ENCODE peak calls at places on chromosomes 6 and 20, in ten cellular contexts. I, U, N, C, W, L, M, P, X and H are unnamed samples.

GRCh38 chr20:1326031-1326930 is 2.7 kb downstream of the SDCBP2 start:
- DNase-seq in M (peak), L (no peak), W (no peak), P (no peak), U (peak), I (no peak), N (peak), C (peak), X (no peak), H (peak)

GRCh38 chr6:75065524-75065923 is 140.3 kb downstream of the COL12A1 start:
- DNase-seq in U (peak), L (no peak), X (no peak), P (no peak), C (peak), N (peak), M (peak), I (no peak), W (no peak), H (no peak)

GRCh38 chr6:31769684-31770371 is 7.3 kb downstream of the VWA7 start:
- DNase-seq in P (peak), I (peak), C (no peak), L (no peak), U (peak), M (peak), W (peak), N (peak), X (peak), H (peak)

GRCh38 chr6:6678811-6679210 is 90.3 kb downstream of the LY86 start:
- DNase-seq in M (no peak), L (no peak), I (no peak), X (no peak), N (no peak), C (no peak), P (no peak), W (no peak), U (no peak), H (no peak)

GRCh38 chr6:123913858-123914257 is 110.2 kb downstream of the NKAIN2 start:
- DNase-seq in N (no peak), X (no peak), U (peak), P (no peak), L (no peak), W (peak), M (peak), I (no peak), C (peak), H (no peak)

GRCh38 chr6:113829702-113830058 is 27.5 kb upstream of the MARCKS start:
- DNase-seq in L (no peak), X (no peak), M (peak), U (peak), N (peak), C (peak), I (no peak), W (no peak), P (no peak), H (no peak)

GRCh38 chr6:74075323-74075722 is 379.3 kb downstream of the CD109 start:
- DNase-seq in I (no peak), P (no peak), X (no peak), C (no peak), M (peak), U (peak), W (peak), N (no peak), L (no peak), H (no peak)

GRCh38 chr6:45780523-45780922 is 235.1 kb downstream of the CLIC5 start:
- DNase-seq in N (no peak), C (no peak), M (no peak), I (no peak), X (no peak), P (no peak), U (no peak), L (no peak), W (no peak), H (no peak)

GRCh38 chr20:38196592-38196991 is 31.5 kb upstream of the TGM2 start:
- DNase-seq in I (peak), X (no peak), L (no peak), N (peak), M (peak), P (no peak), U (peak), C (no peak), W (no peak), H (peak)

GRCh38 chr20:6956574-6956973 is 189.1 kb downstream of the BMP2 start:
- DNase-seq in W (peak), C (peak), P (no peak), N (no peak), I (no peak), X (peak), U (no peak), M (peak), L (no peak), H (no peak)

GRCh38 chr6:73879894-73880293 is 183.9 kb downstream of the CD109 start:
- DNase-seq in U (no peak), L (no peak), M (no peak), C (no peak), I (no peak), N (peak), X (no peak), P (no peak), W (no peak), H (no peak)

GRCh38 chr6:12459945-12460800 is 170.0 kb downstream of the EDN1 start:
- DNase-seq in I (no peak), P (no peak), M (peak), N (no peak), X (no peak), C (no peak), L (no peak), U (peak), W (peak), H (no peak)

GRCh38 chr6:107713214-107713962 is 110.7 kb downstream of the SCML4 start:
- DNase-seq in W (no peak), M (peak), C (no peak), U (no peak), P (peak), X (no peak), L (no peak), I (peak), N (no peak), H (no peak)

GRCh38 chr6:158626360-158627167 is 18.0 kb downstream of the DYNLT1 start:
- DNase-seq in P (no peak), N (no peak), I (no peak), W (no peak), L (no peak), X (no peak), U (no peak), M (no peak), C (no peak), H (peak)

GRCh38 chr6:134936476-134936875 is 13.4 kb downstream of the ALDH8A1 start:
- DNase-seq in N (no peak), I (no peak), X (no peak), C (peak), U (no peak), L (no peak), M (no peak), P (no peak), W (no peak), H (no peak)

GRCh38 chr20:49276201-49276894 is 1.5 kb downstream of the ZNFX1 start:
- DNase-seq in M (peak), C (peak), X (peak), P (peak), I (peak), L (no peak), N (peak), W (peak), U (peak), H (peak)

GRCh38 chr20:49273696-49274277 is 4.1 kb downstream of the ZNFX1 start:
- DNase-seq in P (no peak), U (no peak), L (no peak), X (no peak), M (no peak), I (no peak), C (no peak), W (no peak), N (no peak), H (no peak)

GRCh38 chr20:49277786-49278035 is 146 bp downstream of the ZNFX1 start:
- DNase-seq in W (no peak), C (no peak), L (no peak), X (no peak), P (no peak), N (no peak), M (no peak), U (no peak), I (no peak), H (no peak)

GRCh38 chr20:49276895-49277785 is 717 bp downstream of the ZNFX1 start:
- DNase-seq in L (no peak), U (no peak), W (no peak), I (no peak), C (no peak), P (peak), N (peak), M (peak), X (peak), H (no peak)

GRCh38 chr20:49275634-49276033 is 2.2 kb downstream of the ZNFX1 start:
- DNase-seq in N (no peak), X (peak), L (no peak), P (no peak), M (peak), U (no peak), I (no peak), C (peak), W (peak), H (no peak)
- H3K4me3 ChIP-seq in N (no peak), X (peak), L (no peak), P (peak), M (peak), U (no peak), I (peak), C (no peak), W (peak), H (no peak)

GRCh38 chr20:11182715-11183114 is 508.9 kb upstream of the JAG1 start:
- DNase-seq in U (no peak), I (no peak), W (no peak), C (no peak), P (no peak), N (no peak), X (no peak), M (peak), L (no peak), H (no peak)

GRCh38 chr20:11181964-11182363 is 508.2 kb upstream of the JAG1 start:
- DNase-seq in W (no peak), L (no peak), I (no peak), N (no peak), U (no peak), C (no peak), M (no peak), X (no peak), P (no peak), H (no peak)

GRCh38 chr20:11186301-11187008 is 512.7 kb upstream of the JAG1 start:
- DNase-seq in X (peak), W (peak), N (no peak), I (no peak), C (peak), P (no peak), U (peak), M (peak), L (no peak), H (no peak)
- H2AFZ ChIP-seq in X (no peak), W (peak), N (no peak), I (no peak), C (no peak), P (no peak), U (no peak), M (no peak), L (no peak), H (no peak)

DNA sequence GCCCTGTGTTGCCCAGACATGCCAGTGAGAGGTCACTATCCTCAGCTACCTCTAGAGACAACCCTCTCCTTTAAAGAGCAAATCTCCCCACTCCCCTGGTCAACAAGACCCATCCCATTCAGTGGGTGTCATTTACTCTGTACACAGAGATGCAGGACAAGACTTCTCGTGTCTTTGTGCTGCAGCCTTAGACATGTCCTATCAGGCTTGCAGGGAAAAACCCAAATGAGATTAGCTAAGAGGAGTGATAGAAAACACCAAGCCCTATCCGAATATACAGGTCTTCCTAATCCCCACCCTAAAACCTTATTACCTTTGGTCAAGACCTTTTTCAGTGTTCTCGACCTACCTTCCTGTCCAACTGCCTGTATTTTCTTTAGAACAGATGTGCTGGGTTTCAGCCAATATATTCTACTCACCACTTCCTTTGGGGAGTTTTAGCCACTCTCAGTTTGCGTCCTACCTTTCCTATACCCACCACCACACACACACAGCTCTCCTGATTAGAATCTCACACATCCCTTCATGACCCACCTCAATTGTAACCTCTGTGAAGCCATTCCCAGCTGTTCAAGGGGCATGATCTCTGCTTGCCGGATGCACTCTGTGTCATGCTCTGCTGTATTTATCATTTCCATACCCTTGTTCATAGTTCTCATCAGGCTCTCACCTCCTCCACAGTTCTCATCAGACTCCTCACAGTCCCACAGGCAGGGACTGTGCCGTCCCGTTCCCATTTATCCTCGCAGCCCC is 39.7 kb downstream of the TRAM2 start:
- DNase-seq in I (no peak), X (no peak), L (no peak), W (peak), U (peak), M (peak), N (no peak), C (peak), P (peak), H (no peak)
- H3K4me3 ChIP-seq in I (no peak), X (no peak), L (no peak), W (no peak), U (no peak), M (no peak), N (no peak), C (no peak), P (peak), H (no peak)

GRCh38 chr6:16181429-16182359 is 52.8 kb downstream of the MYLIP start:
- DNase-seq in I (no peak), N (no peak), U (no peak), P (no peak), M (no peak), C (no peak), L (no peak), X (peak), W (peak), H (no peak)
- H2AFZ ChIP-seq in I (no peak), N (no peak), U (no peak), P (no peak), M (no peak), C (no peak), L (no peak), X (no peak), W (peak), H (no peak)

DNA sequence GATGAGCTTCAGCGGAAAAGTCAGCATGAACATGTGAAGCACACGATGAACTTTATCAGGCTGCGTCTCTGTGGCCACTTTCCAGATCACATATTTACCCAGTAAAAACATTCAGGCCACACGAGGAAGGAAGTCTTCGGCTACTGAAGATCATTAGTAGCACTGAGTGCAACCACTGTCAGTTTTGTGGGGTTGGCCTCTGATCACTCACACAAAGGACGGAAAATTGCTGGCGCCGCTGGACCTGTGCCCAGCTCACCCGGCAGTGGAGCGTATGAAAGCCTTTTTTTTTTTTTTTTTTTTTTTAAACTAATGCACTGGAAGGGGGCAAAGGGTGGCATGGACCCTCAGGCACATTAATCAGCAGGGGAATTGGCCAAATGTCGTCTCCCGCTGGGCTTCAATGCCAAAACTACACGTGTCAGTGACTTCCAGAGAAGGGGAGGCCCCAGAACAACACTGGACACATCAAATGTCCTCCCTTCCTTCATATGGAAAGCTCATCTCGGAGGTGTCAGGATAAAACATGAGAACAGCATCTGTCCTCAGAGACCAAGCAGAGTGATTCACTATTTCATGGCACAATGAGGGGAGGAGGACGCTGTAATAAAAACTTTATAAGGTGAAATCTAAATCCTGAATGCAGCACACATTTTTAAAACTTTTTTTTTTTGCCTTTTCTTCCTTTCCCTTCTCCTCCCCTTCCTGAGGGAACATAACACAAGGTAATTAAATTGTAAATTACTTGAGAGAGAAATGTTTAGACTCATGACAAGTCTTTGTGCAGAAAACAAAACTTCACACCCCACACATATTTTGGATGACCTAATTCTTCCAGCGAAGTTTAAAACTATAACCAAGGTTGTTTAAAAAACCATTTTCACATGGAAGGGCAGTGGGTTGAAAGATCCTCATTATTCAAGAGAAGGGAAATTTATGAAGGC is 223.4 kb downstream of the FOXC1 start:
- DNase-seq in P (no peak), X (peak), I (no peak), W (no peak), U (peak), C (peak), N (no peak), L (no peak), M (no peak), H (no peak)
- H3K4me3 ChIP-seq in P (no peak), X (no peak), I (no peak), W (no peak), U (no peak), C (no peak), N (no peak), L (no peak), M (no peak), H (peak)